ENCODE peak calls at places on chromosome 22, in four cellular contexts. W, F, Y and R are unnamed samples.

GRCh38 chr22:17162731-17163130 is 3.7 kb upstream of the HDHD5 start:
- DNase-seq in Y (no peak), F (no peak), W (no peak), R (no peak)

GRCh38 chr22:28771195-28771791 is 1.2 kb upstream of the CCDC117 start:
- DNase-seq in Y (no peak), W (no peak), F (no peak), R (no peak)

GRCh38 chr22:39110631-39111561 is 13.9 kb downstream of the APOBEC3H start:
- DNase-seq in F (no peak), W (no peak), Y (no peak), R (no peak)

GRCh38 chr22:44624689-44625420 is 77.1 kb upstream of the PRR5 start:
- DNase-seq in W (no peak), Y (no peak), F (no peak), R (no peak)

GRCh38 chr22:46439576-46440465 is 97.6 kb downstream of the CELSR1 start:
- DNase-seq in F (no peak), Y (no peak), W (no peak), R (no peak)

GRCh38 chr22:48406161-48406560 is 1421.5 kb downstream of the BRD1 start:
- DNase-seq in Y (no peak), F (no peak), W (no peak), R (no peak)

GRCh38 chr22:29987143-29987542 is 93.1 kb upstream of the HORMAD2 start:
- DNase-seq in W (no peak), F (no peak), Y (no peak), R (no peak)

GRCh38 chr22:43000441-43001175 is 14.3 kb downstream of the PACSIN2 start:
- DNase-seq in W (peak; percentile 41), F (no peak), Y (no peak), R (no peak)

GRCh38 chr22:48734961-48735360 is 1092.7 kb downstream of the BRD1 start:
- DNase-seq in W (no peak), Y (no peak), F (no peak), R (no peak)

GRCh38 chr22:36564422-36565151 is 35.6 kb upstream of the EIF3D start:
- DNase-seq in F (no peak), Y (no peak), W (no peak), R (no peak)

GRCh38 chr22:17920145-17920605 is 104.2 kb downstream of the MICAL3 start:
- DNase-seq in Y (no peak), F (no peak), W (no peak), R (no peak)

GRCh38 chr22:38203090-38203810 is 1.5 kb downstream of the MAFF start:
- DNase-seq in F (peak; percentile 39), Y (no peak), W (peak; percentile 65), R (no peak)

GRCh38 chr22:50678651-50679521 is 6.3 kb downstream of the SHANK3 start:
- DNase-seq in Y (no peak), W (peak; percentile 9), F (no peak), R (no peak)